ENCODE peak calls at places on chromosomes 2 and 18, in ten cellular contexts. L, E, Z, S, O, J, X, T, G and U are unnamed samples.
A peak's percentile ranks its signal among the peaks of the same experiment; 100 is the strongest.

GRCh38 chr18:74040459-74041332 is 106.9 kb downstream of the FBXO15 start:
- DNase-seq in L (peak; percentile 85), E (no peak), Z (peak; percentile 8), S (peak; percentile 88), O (no peak), J (no peak), X (no peak), T (no peak), G (peak; percentile 13), U (no peak)

GRCh38 chr2:157769866-157770265 is 106.3 kb downstream of the ACVR1 start:
- DNase-seq in L (no peak), E (no peak), Z (no peak), S (no peak), O (no peak), J (no peak), X (no peak), T (no peak), G (no peak), U (no peak)

GRCh38 chr2:152523091-152523490 is 188.1 kb downstream of the FMNL2 start:
- DNase-seq in L (no peak), E (peak; percentile 86), Z (no peak), S (no peak), O (peak; percentile 29), J (no peak), X (no peak), T (no peak), G (no peak), U (peak; percentile 86)

GRCh38 chr2:235537587-235537986 is 43.7 kb downstream of the AGAP1 start:
- DNase-seq in L (no peak), E (no peak), Z (no peak), S (no peak), O (no peak), J (no peak), X (peak; percentile 0), T (no peak), G (no peak), U (no peak)

GRCh38 chr2:46067501-46068292 is 229.5 kb upstream of the EPAS1 start:
- DNase-seq in L (no peak), E (peak; percentile 99), Z (peak; percentile 37), S (no peak), O (peak; percentile 98), J (no peak), X (no peak), T (no peak), G (no peak), U (peak; percentile 99)

GRCh38 chr2:26148501-26148900 is 24.4 kb upstream of the GAREM2 start:
- DNase-seq in L (no peak), E (peak; percentile 23), Z (no peak), S (no peak), O (no peak), J (no peak), X (no peak), T (no peak), G (no peak), U (no peak)

GRCh38 chr2:54000524-54000923 is 29.7 kb upstream of the PSME4 start:
- DNase-seq in L (no peak), E (peak; percentile 23), Z (no peak), S (no peak), O (no peak), J (no peak), X (no peak), T (no peak), G (no peak), U (no peak)

GRCh38 chr2:97797355-97797754 is 84.0 kb downstream of the ZAP70 start:
- DNase-seq in L (no peak), E (no peak), Z (no peak), S (no peak), O (no peak), J (no peak), X (no peak), T (no peak), G (no peak), U (no peak)

GRCh38 chr2:241136661-241137260 is 12.5 kb downstream of the PASK start:
- DNase-seq in L (no peak), E (no peak), Z (no peak), S (no peak), O (no peak), J (no peak), X (no peak), T (no peak), G (no peak), U (no peak)

GRCh38 chr2:43178602-43179542 is 47.5 kb downstream of the ZFP36L2 start:
- DNase-seq in L (no peak), E (peak; percentile 86), Z (peak; percentile 76), S (no peak), O (peak; percentile 21), J (no peak), X (peak; percentile 84), T (no peak), G (no peak), U (peak; percentile 69)

GRCh38 chr2:174802459-174802858 is 38.2 kb upstream of the CHRNA1 start:
- DNase-seq in L (no peak), E (no peak), Z (no peak), S (no peak), O (no peak), J (no peak), X (no peak), T (no peak), G (no peak), U (peak; percentile 84)

GRCh38 chr18:32300914-32301313 is 111.1 kb downstream of the MEP1B start:
- DNase-seq in L (no peak), E (peak; percentile 84), Z (no peak), S (no peak), O (no peak), J (no peak), X (no peak), T (no peak), G (no peak), U (no peak)

GRCh38 chr2:231640646-231641111 is 48.0 kb downstream of the TEX44 start:
- DNase-seq in L (no peak), E (peak; percentile 66), Z (no peak), S (no peak), O (no peak), J (no peak), X (peak; percentile 68), T (no peak), G (no peak), U (no peak)